ENCODE peak calls at places on chromosomes 7 and 10, in ten cellular contexts. D is A549, A is dorsolateral prefrontal cortex, C is GM10248, L is NB4, E is left ventricle myocardium inferior, X is omental fat pad, I is endothelial cell, M is tibial artery, O is SK-N-SH. K is an unnamed sample.

GRCh38 chr10:17365402-17365801 is 89.0 kb downstream of the ST8SIA6 start:
- DNase-seq in D (no peak), A (no peak), C (no peak), L (no peak), E (no peak), X (no peak), I (no peak), M (no peak), O (no peak), K (no peak)

GRCh38 chr7:81501220-81501619 is 268.6 kb downstream of the HGF start:
- DNase-seq in D (no peak), A (no peak), C (no peak), L (peak; percentile 64), E (no peak), X (no peak), I (no peak), M (no peak), O (peak; percentile 33), K (no peak)

GRCh38 chr10:1419796-1420429 is 317.4 kb downstream of the ADARB2 start:
- DNase-seq in D (no peak), A (no peak), C (no peak), L (no peak), E (no peak), X (no peak), I (no peak), M (no peak), O (no peak), K (no peak)

GRCh38 chr7:41046221-41046761 is 656.6 kb downstream of the INHBA start:
- DNase-seq in D (no peak), A (no peak), C (no peak), L (peak; percentile 23), E (peak; percentile 40), X (no peak), I (no peak), M (no peak), O (no peak), K (no peak)

GRCh38 chr10:126917975-126918908 is 13.0 kb downstream of the DOCK1 start:
- DNase-seq in D (no peak), A (no peak), C (no peak), L (no peak), E (no peak), X (no peak), I (no peak), M (no peak), O (peak; percentile 60), K (no peak)

GRCh38 chr7:66905243-66905642 is 15.8 kb upstream of the TMEM248 start:
- DNase-seq in D (no peak), A (no peak), C (no peak), L (peak; percentile 22), E (no peak), X (no peak), I (no peak), M (no peak), O (no peak), K (no peak)

GRCh38 chr7:132417037-132417906 is 159.0 kb downstream of the PLXNA4 start:
- DNase-seq in D (no peak), A (no peak), C (no peak), L (no peak), E (no peak), X (no peak), I (no peak), M (no peak), O (no peak), K (no peak)

GRCh38 chr10:77074104-77074638 is 563.4 kb downstream of the KCNMA1 start:
- DNase-seq in D (no peak), A (no peak), C (no peak), L (no peak), E (no peak), X (no peak), I (no peak), M (no peak), O (no peak), K (no peak)

GRCh38 chr7:100965051-100965722 is 4.2 kb upstream of the MUC12 start:
- DNase-seq in D (no peak), A (no peak), C (no peak), L (peak; percentile 6), E (no peak), X (no peak), I (no peak), M (no peak), O (peak; percentile 41), K (no peak)

GRCh38 chr10:69684981-69685353 is 54.9 kb downstream of the FAM241B start:
- DNase-seq in D (no peak), A (no peak), C (no peak), L (no peak), E (no peak), X (no peak), I (no peak), M (peak; percentile 35), O (no peak), K (no peak)

GRCh38 chr10:97788552-97789442 is 17.0 kb upstream of the SFRP5 start:
- DNase-seq in D (no peak), A (no peak), C (no peak), L (no peak), E (peak; percentile 39), X (no peak), I (no peak), M (no peak), O (peak; percentile 80), K (no peak)

GRCh38 chr7:130441408-130441854 is 615 bp upstream of the CEP41 start:
- DNase-seq in D (peak; percentile 51), A (peak; percentile 54), C (no peak), L (peak; percentile 31), E (no peak), X (no peak), I (peak; percentile 35), M (no peak), O (peak; percentile 38), K (no peak)

GRCh38 chr7:100396421-100396982 is 23.2 kb downstream of the PILRA start:
- DNase-seq in D (no peak), A (no peak), C (peak; percentile 76), L (peak; percentile 93), E (no peak), X (no peak), I (no peak), M (no peak), O (no peak), K (no peak)

GRCh38 chr10:124049484-124049883 is 43.9 kb downstream of the CHST15 start:
- DNase-seq in D (peak; percentile 50), A (peak; percentile 53), C (no peak), L (no peak), E (no peak), X (no peak), I (no peak), M (no peak), O (no peak), K (no peak)

GRCh38 chr10:33862706-33863105 is 528.2 kb upstream of the NRP1 start:
- DNase-seq in D (no peak), A (no peak), C (no peak), L (no peak), E (no peak), X (no peak), I (no peak), M (no peak), O (no peak), K (no peak)

GRCh38 chr10:51092402-51092801 is 18.1 kb downstream of the PRKG1 start:
- DNase-seq in D (no peak), A (peak; percentile 56), C (no peak), L (no peak), E (peak; percentile 80), X (no peak), I (no peak), M (peak; percentile 90), O (no peak), K (no peak)

GRCh38 chr10:1520909-1521565 is 216.3 kb downstream of the ADARB2 start:
- DNase-seq in D (no peak), A (no peak), C (no peak), L (no peak), E (no peak), X (no peak), I (no peak), M (no peak), O (no peak), K (no peak)

GRCh38 chr7:38902443-38902842 is 6.5 kb downstream of the VPS41 start:
- DNase-seq in D (no peak), A (no peak), C (no peak), L (no peak), E (no peak), X (no peak), I (no peak), M (no peak), O (no peak), K (no peak)

GRCh38 chr10:118967160-118967559 is 62.4 kb upstream of the NANOS1 start:
- DNase-seq in D (no peak), A (no peak), C (no peak), L (no peak), E (no peak), X (no peak), I (no peak), M (no peak), O (no peak), K (no peak)

GRCh38 chr10:92832998-92833642 is 15.2 kb upstream of the EXOC6 start:
- DNase-seq in D (no peak), A (no peak), C (no peak), L (no peak), E (no peak), X (no peak), I (no peak), M (no peak), O (no peak), K (no peak)

GRCh38 chr10:61901829-61902447 is 439 bp downstream of the ARID5B start:
- DNase-seq in D (peak; percentile 51), A (no peak), C (no peak), L (no peak), E (no peak), X (no peak), I (peak; percentile 20), M (no peak), O (no peak), K (no peak)

GRCh38 chr7:14483663-14484062 is 418.9 kb downstream of the DGKB start:
- DNase-seq in D (no peak), A (no peak), C (no peak), L (no peak), E (no peak), X (no peak), I (no peak), M (no peak), O (no peak), K (no peak)
- TF ChIP-seq CTCF in D (no peak), A (no peak), C (no peak), L (no peak), E (no peak), X (no peak), I (no peak), M (no peak), O (peak; percentile 20), K (no peak)

GRCh38 chr7:70040971-70041766 is 442.9 kb downstream of the AUTS2 start:
- DNase-seq in D (peak; percentile 5), A (no peak), C (no peak), L (peak; percentile 40), E (no peak), X (no peak), I (no peak), M (no peak), O (no peak), K (no peak)
- TF ChIP-seq CTCF in D (peak; percentile 53), A (peak; percentile 49), C (peak; percentile 41), L (peak; percentile 22), E (peak; percentile 69), X (no peak), I (no peak), M (peak; percentile 23), O (peak; percentile 78), K (no peak)

GRCh38 chr7:102974366-102975236 is 61.8 kb downstream of the LRRC17 start:
- DNase-seq in D (no peak), A (no peak), C (no peak), L (peak; percentile 54), E (no peak), X (no peak), I (no peak), M (no peak), O (no peak), K (no peak)
- TF ChIP-seq CTCF in D (no peak), A (no peak), C (peak; percentile 12), L (peak; percentile 30), E (peak; percentile 26), X (no peak), I (no peak), M (no peak), O (peak; percentile 21), K (no peak)

GRCh38 chr7:139133335-139134139 is 24.0 kb upstream of the ZC3HAV1 start:
- DNase-seq in D (peak; percentile 87), A (peak; percentile 89), C (peak; percentile 81), L (peak; percentile 97), E (peak; percentile 88), X (peak; percentile 64), I (peak; percentile 79), M (peak; percentile 88), O (peak; percentile 87), K (peak; percentile 82)
- TF ChIP-seq CTCF in D (no peak), A (no peak), C (no peak), L (no peak), E (no peak), X (no peak), I (no peak), M (no peak), O (no peak), K (no peak)